ENCODE peak calls at places on chromosome 17, in five cellular contexts. One of them, this sample, is unnamed.

GRCh38 chr17:21466550-21466949 is 90.4 kb downstream of the KCNJ12 start:
- DNase-seq in HepG2: no peak
- DNase-seq in IMR-90: no peak
- DNase-seq in SK-N-SH: no peak
- DNase-seq in GM12878: no peak
- DNase-seq in this sample: no peak

GRCh38 chr17:9183297-9183696 is 162.0 kb downstream of the NTN1 start:
- DNase-seq in HepG2: no peak
- DNase-seq in IMR-90: no peak
- DNase-seq in SK-N-SH: no peak
- DNase-seq in GM12878: no peak
- DNase-seq in this sample: no peak

GRCh38 chr17:56432443-56432842 is 161.1 kb upstream of the NOG start:
- DNase-seq in HepG2: no peak
- DNase-seq in IMR-90: no peak
- DNase-seq in SK-N-SH: no peak
- DNase-seq in GM12878: no peak
- DNase-seq in this sample: no peak

GRCh38 chr17:9766970-9767369 is 24.4 kb downstream of the DHRS7C start:
- DNase-seq in HepG2: no peak
- DNase-seq in IMR-90: no peak
- DNase-seq in SK-N-SH: no peak
- DNase-seq in GM12878: no peak
- DNase-seq in this sample: no peak

GRCh38 chr17:10031102-10031501 is 126.0 kb upstream of the RCVRN start:
- DNase-seq in HepG2: no peak
- DNase-seq in IMR-90: no peak
- DNase-seq in SK-N-SH: no peak
- DNase-seq in GM12878: no peak
- DNase-seq in this sample: no peak

GRCh38 chr17:6286239-6286638 is 148.7 kb downstream of the AIPL1 start:
- DNase-seq in HepG2: peak; percentile 4
- DNase-seq in IMR-90: no peak
- DNase-seq in SK-N-SH: no peak
- DNase-seq in GM12878: no peak
- DNase-seq in this sample: no peak

GRCh38 chr17:62963296-62963695 is 2.7 kb upstream of the TANC2 start:
- DNase-seq in HepG2: no peak
- DNase-seq in IMR-90: peak; percentile 90
- DNase-seq in SK-N-SH: peak; percentile 42
- DNase-seq in GM12878: no peak
- DNase-seq in this sample: peak; percentile 75

GRCh38 chr17:14133104-14133503 is 63.8 kb downstream of the COX10 start:
- DNase-seq in HepG2: no peak
- DNase-seq in IMR-90: no peak
- DNase-seq in SK-N-SH: no peak
- DNase-seq in GM12878: no peak
- DNase-seq in this sample: no peak

GRCh38 chr17:67528751-67529436 is 151.8 kb downstream of the PITPNC1 start:
- DNase-seq in HepG2: peak; percentile 92
- DNase-seq in IMR-90: peak; percentile 93
- DNase-seq in SK-N-SH: peak; percentile 94
- DNase-seq in GM12878: no peak
- DNase-seq in this sample: peak; percentile 81

GRCh38 chr17:8504460-8505207 is 69.0 kb downstream of the NDEL1 start:
- DNase-seq in HepG2: no peak
- DNase-seq in IMR-90: no peak
- DNase-seq in SK-N-SH: no peak
- DNase-seq in GM12878: no peak
- DNase-seq in this sample: no peak

GRCh38 chr17:4940625-4941021 is 555 bp downstream of the RNF167 start:
- DNase-seq in HepG2: no peak
- DNase-seq in IMR-90: no peak
- DNase-seq in SK-N-SH: no peak
- DNase-seq in GM12878: no peak
- DNase-seq in this sample: no peak

GRCh38 chr17:44942456-44942855 is 5.1 kb downstream of the KIF18B start:
- DNase-seq in HepG2: no peak
- DNase-seq in IMR-90: no peak
- DNase-seq in SK-N-SH: peak; percentile 10
- DNase-seq in GM12878: no peak
- DNase-seq in this sample: no peak

GRCh38 chr17:13749566-13750235 is 148.0 kb upstream of the HS3ST3A1 start:
- DNase-seq in HepG2: no peak
- DNase-seq in IMR-90: no peak
- DNase-seq in SK-N-SH: no peak
- DNase-seq in GM12878: no peak
- DNase-seq in this sample: no peak

GRCh38 chr17:38702900-38703741 is 2.0 kb upstream of the MLLT6 start:
- DNase-seq in HepG2: no peak
- DNase-seq in IMR-90: no peak
- DNase-seq in SK-N-SH: no peak
- DNase-seq in GM12878: no peak
- DNase-seq in this sample: no peak

GRCh38 chr17:33929181-33929724 is 325.8 kb upstream of the CCL2 start:
- DNase-seq in HepG2: no peak
- DNase-seq in IMR-90: no peak
- DNase-seq in SK-N-SH: no peak
- DNase-seq in GM12878: no peak
- DNase-seq in this sample: no peak

GRCh38 chr17:76132574-76133338 is 8.3 kb downstream of the FOXJ1 start:
- DNase-seq in HepG2: peak; percentile 79
- DNase-seq in IMR-90: no peak
- DNase-seq in SK-N-SH: no peak
- DNase-seq in GM12878: no peak
- DNase-seq in this sample: no peak

GRCh38 chr17:36661047-36661666 is 59.8 kb downstream of the MRM1 start:
- DNase-seq in HepG2: no peak
- DNase-seq in IMR-90: no peak
- DNase-seq in SK-N-SH: peak; percentile 72
- DNase-seq in GM12878: no peak
- DNase-seq in this sample: no peak

GRCh38 chr17:32912218-32912897 is 15.6 kb upstream of the TMEM98 start:
- DNase-seq in HepG2: peak; percentile 84
- DNase-seq in IMR-90: peak; percentile 76
- DNase-seq in SK-N-SH: no peak
- DNase-seq in GM12878: no peak
- DNase-seq in this sample: no peak

GRCh38 chr17:38322156-38322779 is 21.5 kb downstream of the GPR179 start:
- DNase-seq in HepG2: peak; percentile 48
- DNase-seq in IMR-90: peak; percentile 39
- DNase-seq in SK-N-SH: peak; percentile 85
- DNase-seq in GM12878: no peak
- DNase-seq in this sample: peak; percentile 88

GRCh38 chr17:78133971-78134898 is 3.7 kb downstream of the TMC8 start:
- DNase-seq in HepG2: peak; percentile 83
- DNase-seq in IMR-90: peak; percentile 12
- DNase-seq in SK-N-SH: peak; percentile 84
- DNase-seq in GM12878: no peak
- DNase-seq in this sample: peak; percentile 80

GRCh38 chr17:58574025-58574424 is 59.6 kb upstream of the MTMR4 start:
- DNase-seq in HepG2: no peak
- DNase-seq in IMR-90: no peak
- DNase-seq in SK-N-SH: no peak
- DNase-seq in GM12878: no peak
- DNase-seq in this sample: no peak

DNA sequence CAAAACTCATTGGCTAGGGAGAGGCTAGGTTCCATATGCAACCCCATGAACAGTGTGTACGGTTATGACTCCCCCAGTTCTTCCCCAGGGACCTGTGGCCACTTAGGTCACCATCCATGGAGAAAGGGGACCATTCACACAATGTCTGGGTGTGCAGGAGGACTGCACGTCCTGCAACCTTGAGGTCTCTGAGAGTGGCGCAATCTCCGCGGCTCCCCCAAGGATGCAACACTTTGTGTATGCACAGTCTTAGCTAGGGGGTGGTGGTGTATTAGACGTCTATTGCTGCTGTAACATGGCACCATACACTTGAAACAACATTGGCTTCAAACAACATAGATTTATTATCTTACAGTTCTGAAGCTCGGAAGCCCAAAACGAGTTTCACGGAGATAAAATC is 65.6 kb upstream of the CBX4 start:
- DNase-seq in HepG2: no peak
- DNase-seq in IMR-90: no peak
- DNase-seq in SK-N-SH: no peak
- DNase-seq in GM12878: no peak
- DNase-seq in this sample: no peak
- TF ChIP-seq RAD21 in HepG2: no peak
- TF ChIP-seq RAD21 in IMR-90: no peak
- TF ChIP-seq RAD21 in SK-N-SH: no peak
- TF ChIP-seq RAD21 in GM12878: no peak
- TF ChIP-seq RAD21 in this sample: no peak

GRCh38 chr17:16027708-16028584 is 28.3 kb downstream of the TTC19 start:
- DNase-seq in HepG2: peak; percentile 48
- DNase-seq in IMR-90: peak; percentile 97
- DNase-seq in SK-N-SH: no peak
- DNase-seq in GM12878: peak; percentile 19
- DNase-seq in this sample: peak; percentile 95
- TF ChIP-seq RAD21 in HepG2: no peak
- TF ChIP-seq RAD21 in IMR-90: no peak
- TF ChIP-seq RAD21 in SK-N-SH: no peak
- TF ChIP-seq RAD21 in GM12878: no peak
- TF ChIP-seq RAD21 in this sample: peak; percentile 20

GRCh38 chr17:43019418-43019817 is 2.8 kb downstream of the VAT1 start:
- DNase-seq in HepG2: no peak
- DNase-seq in IMR-90: no peak
- DNase-seq in SK-N-SH: no peak
- DNase-seq in GM12878: no peak
- DNase-seq in this sample: no peak

GRCh38 chr17:43016216-43016615 is 6.0 kb downstream of the VAT1 start:
- DNase-seq in HepG2: no peak
- DNase-seq in IMR-90: no peak
- DNase-seq in SK-N-SH: no peak
- DNase-seq in GM12878: no peak
- DNase-seq in this sample: no peak

GRCh38 chr17:43018932-43019331 is 3.3 kb downstream of the VAT1 start:
- DNase-seq in HepG2: no peak
- DNase-seq in IMR-90: peak; percentile 31
- DNase-seq in SK-N-SH: no peak
- DNase-seq in GM12878: no peak
- DNase-seq in this sample: no peak

GRCh38 chr17:43020030-43020621 is 2.1 kb downstream of the VAT1 start:
- DNase-seq in HepG2: no peak
- DNase-seq in IMR-90: no peak
- DNase-seq in SK-N-SH: no peak
- DNase-seq in GM12878: no peak
- DNase-seq in this sample: no peak

DNA sequence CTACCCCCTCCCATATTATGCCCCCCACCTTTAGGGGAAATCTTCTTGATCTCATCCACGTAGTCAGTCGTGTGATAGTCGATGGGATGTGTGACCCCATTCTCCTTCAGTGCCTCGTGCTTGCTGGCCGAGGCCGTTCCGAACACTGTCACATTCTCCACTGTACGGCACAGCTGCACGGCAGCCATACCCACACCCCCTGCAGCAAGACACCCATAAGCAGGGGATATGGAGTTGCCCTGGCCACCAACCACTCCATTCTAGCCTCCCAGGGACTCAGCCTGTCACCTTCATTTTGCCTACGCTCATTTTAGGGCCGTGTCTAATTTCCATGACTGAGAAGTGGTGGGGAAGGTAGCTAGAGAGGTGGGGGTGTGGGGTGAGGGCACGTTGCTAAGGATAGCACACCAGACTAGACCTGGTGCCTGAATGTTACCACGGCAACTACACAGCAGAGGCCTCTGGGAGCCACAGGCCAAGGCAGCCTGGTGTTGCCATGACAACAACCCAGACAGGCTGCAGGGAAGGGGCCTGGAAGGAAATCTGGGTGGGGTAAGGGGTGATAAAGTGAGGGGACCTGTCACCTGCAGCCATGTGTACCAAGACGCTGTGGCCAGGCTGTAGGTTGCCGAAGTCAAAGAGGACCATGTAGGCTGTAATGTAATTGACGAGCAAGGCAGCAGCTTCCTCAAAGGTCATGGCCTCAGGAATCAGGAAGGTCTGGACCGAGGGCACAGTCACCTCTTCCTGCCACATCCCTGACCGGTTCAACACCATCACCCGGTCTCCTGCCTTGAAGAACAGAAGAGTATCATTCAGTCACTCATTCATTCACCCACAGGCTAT is 4.0 kb downstream of the VAT1 start:
- DNase-seq in HepG2: no peak
- DNase-seq in IMR-90: no peak
- DNase-seq in SK-N-SH: peak; percentile 82
- DNase-seq in GM12878: no peak
- DNase-seq in this sample: no peak
- TF ChIP-seq RAD21 in HepG2: no peak
- TF ChIP-seq RAD21 in IMR-90: no peak
- TF ChIP-seq RAD21 in SK-N-SH: no peak
- TF ChIP-seq RAD21 in GM12878: no peak
- TF ChIP-seq RAD21 in this sample: no peak

DNA sequence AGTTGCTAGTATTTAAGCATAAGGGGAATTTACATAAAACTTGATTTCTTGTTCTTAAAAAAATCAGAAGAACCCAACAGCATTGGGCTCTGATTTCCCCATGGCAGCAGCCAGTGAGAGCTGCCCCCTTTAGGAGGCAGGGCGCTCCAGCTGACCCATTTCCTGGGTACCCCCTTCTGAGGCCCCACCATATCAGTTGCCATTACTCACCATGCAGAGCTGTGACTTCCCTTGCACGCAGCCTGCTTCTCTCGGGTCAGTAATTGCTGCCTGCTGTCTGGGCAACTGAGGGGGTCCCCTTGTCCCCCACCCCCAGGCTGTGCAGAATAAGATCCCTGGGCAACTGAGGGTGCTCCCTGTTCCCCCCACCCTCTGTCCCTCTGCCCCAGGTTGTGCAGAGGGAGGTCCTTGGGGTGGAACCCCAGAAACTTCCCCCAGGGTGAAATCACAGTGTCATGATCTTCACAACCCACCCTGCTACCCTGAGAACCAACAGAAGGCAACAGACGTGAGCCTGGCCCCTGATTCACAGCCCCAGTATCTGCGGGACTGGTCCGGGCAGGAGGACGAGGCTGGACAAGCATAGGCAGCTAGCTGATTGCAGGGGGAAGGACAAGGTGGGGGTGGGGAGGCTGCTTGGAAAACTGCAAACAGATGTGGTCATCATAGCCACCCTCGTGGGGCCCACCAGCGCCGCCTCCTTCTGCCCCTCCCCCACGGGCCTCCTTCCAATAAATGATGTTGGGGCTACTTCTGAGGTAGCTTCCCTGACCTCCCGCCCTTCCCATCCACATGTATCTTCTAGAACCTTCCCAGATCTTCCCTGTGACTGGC is 12.0 kb upstream of the CDC42EP4 start:
- DNase-seq in HepG2: no peak
- DNase-seq in IMR-90: peak; percentile 58
- DNase-seq in SK-N-SH: peak; percentile 41
- DNase-seq in GM12878: no peak
- DNase-seq in this sample: no peak
- TF ChIP-seq RAD21 in HepG2: no peak
- TF ChIP-seq RAD21 in IMR-90: no peak
- TF ChIP-seq RAD21 in SK-N-SH: no peak
- TF ChIP-seq RAD21 in GM12878: no peak
- TF ChIP-seq RAD21 in this sample: no peak

GRCh38 chr17:41417576-41418015 is 6.8 kb downstream of the KRT37 start:
- DNase-seq in HepG2: peak; percentile 30
- DNase-seq in IMR-90: peak; percentile 43
- DNase-seq in SK-N-SH: peak; percentile 36
- DNase-seq in GM12878: no peak
- DNase-seq in this sample: no peak
- TF ChIP-seq RAD21 in HepG2: peak; percentile 21
- TF ChIP-seq RAD21 in IMR-90: no peak
- TF ChIP-seq RAD21 in SK-N-SH: peak; percentile 10
- TF ChIP-seq RAD21 in GM12878: no peak
- TF ChIP-seq RAD21 in this sample: peak; percentile 50